ENCODE peak calls at places on chromosomes 6 and 20, in four cellular contexts. H, C, D and W are unnamed samples.

GRCh38 chr20:43404880-43405279 is 52.8 kb upstream of the SRSF6 start:
- DNase-seq in H (no peak), C (peak; percentile 54), D (no peak), W (no peak)

GRCh38 chr20:41654884-41655283 is 36.7 kb upstream of the CHD6 start:
- DNase-seq in H (no peak), C (no peak), D (no peak), W (no peak)

GRCh38 chr20:1401431-1401907 is 8.6 kb upstream of the FKBP1A start:
- DNase-seq in H (no peak), C (no peak), D (no peak), W (no peak)

GRCh38 chr6:44275749-44276648 is 5.7 kb downstream of the TMEM151B start:
- DNase-seq in H (no peak), C (peak; percentile 36), D (no peak), W (no peak)

GRCh38 chr6:14516947-14517346 is 399.4 kb downstream of the CD83 start:
- DNase-seq in H (no peak), C (no peak), D (no peak), W (no peak)

GRCh38 chr6:18207438-18207837 is 52.2 kb downstream of the KDM1B start:
- DNase-seq in H (no peak), C (no peak), D (no peak), W (no peak)

GRCh38 chr20:5127859-5128409 is 1.1 kb downstream of the CDS2 start:
- DNase-seq in H (no peak), C (no peak), D (no peak), W (no peak)

GRCh38 chr6:148881593-148882311 is 134.9 kb downstream of the UST start:
- DNase-seq in H (no peak), C (no peak), D (no peak), W (no peak)

GRCh38 chr6:137156650-137157049 is 16.8 kb downstream of the IL22RA2 start:
- DNase-seq in H (no peak), C (no peak), D (no peak), W (no peak)

GRCh38 chr6:113855500-113856010 is 1.6 kb upstream of the MARCKS start:
- DNase-seq in H (no peak), C (peak; percentile 9), D (no peak), W (no peak)

GRCh38 chr20:20711413-20711812 is 1.0 kb downstream of the RALGAPA2 start:
- DNase-seq in H (no peak), C (peak; percentile 14), D (no peak), W (no peak)

GRCh38 chr6:33771342-33772113 is 17.4 kb downstream of the LEMD2 start:
- DNase-seq in H (peak; percentile 84), C (peak; percentile 74), D (peak; percentile 97), W (peak; percentile 93)

GRCh38 chr20:34024733-34025351 is 31.1 kb downstream of the RALY start:
- DNase-seq in H (no peak), C (no peak), D (no peak), W (no peak)

GRCh38 chr6:43838276-43839036 is 68.4 kb downstream of the VEGFA start:
- DNase-seq in H (peak; percentile 37), C (no peak), D (peak; percentile 48), W (no peak)

GRCh38 chr6:43856005-43856765 is 86.2 kb downstream of the VEGFA start:
- DNase-seq in H (no peak), C (no peak), D (no peak), W (no peak)

GRCh38 chr20:58071991-58072390 is 156.5 kb downstream of the ANKRD60 start:
- DNase-seq in H (no peak), C (no peak), D (no peak), W (no peak)

GRCh38 chr6:36599791-36600209 is 5.6 kb downstream of the SRSF3 start:
- DNase-seq in H (no peak), C (peak; percentile 71), D (no peak), W (no peak)

GRCh38 chr6:28632326-28632851 is 106.7 kb downstream of the GPX5 start:
- DNase-seq in H (no peak), C (no peak), D (no peak), W (no peak)